ENCODE peak calls at places on chromosome 12, in nine cellular contexts. N is AG10803; Q is heart right ventricle; M is GM23338; K is sigmoid colon; L is astrocyte of the cerebellum; X is CD8-positive, alpha-beta T cell; F is body of pancreas; B is A549. T is an unnamed sample.

GRCh38 chr12:79373896-79374499 is 316.8 kb downstream of the PAWR start:
- DNase-seq in N (peak), Q (no peak), M (peak), K (no peak), L (no peak), X (no peak), F (no peak), B (peak), T (peak)

GRCh38 chr12:27927347-27927746 is 45.2 kb downstream of the PTHLH start:
- DNase-seq in N (no peak), Q (peak), M (no peak), K (no peak), L (no peak), X (no peak), F (no peak), B (no peak), T (no peak)

GRCh38 chr12:130708648-130709047 is 7.5 kb downstream of the RIMBP2 start:
- DNase-seq in N (no peak), Q (no peak), M (no peak), K (no peak), L (no peak), X (no peak), F (no peak), B (no peak), T (no peak)

GRCh38 chr12:111578276-111578970 is 20.7 kb downstream of the ATXN2 start:
- DNase-seq in N (peak), Q (no peak), M (no peak), K (no peak), L (no peak), X (no peak), F (no peak), B (peak), T (peak)

GRCh38 chr12:103657331-103657730 is 70.3 kb downstream of the STAB2 start:
- DNase-seq in N (no peak), Q (no peak), M (no peak), K (no peak), L (no peak), X (no peak), F (no peak), B (no peak), T (peak)

GRCh38 chr12:52637299-52637698 is 14.7 kb downstream of the KRT2 start:
- DNase-seq in N (no peak), Q (no peak), M (no peak), K (no peak), L (no peak), X (no peak), F (no peak), B (no peak), T (no peak)

GRCh38 chr12:47231456-47231855 is 151.7 kb upstream of the AMIGO2 start:
- DNase-seq in N (peak), Q (no peak), M (no peak), K (no peak), L (no peak), X (no peak), F (no peak), B (no peak), T (no peak)

GRCh38 chr12:90235642-90236041 is 527.0 kb upstream of the ATP2B1 start:
- DNase-seq in N (peak), Q (no peak), M (no peak), K (no peak), L (no peak), X (no peak), F (no peak), B (no peak), T (peak)

GRCh38 chr12:47302111-47302597 is 222.4 kb upstream of the AMIGO2 start:
- DNase-seq in N (peak), Q (no peak), M (no peak), K (no peak), L (no peak), X (no peak), F (no peak), B (peak), T (no peak)

GRCh38 chr12:27969901-27970390 is 2.6 kb downstream of the PTHLH start:
- DNase-seq in N (peak), Q (peak), M (peak), K (peak), L (no peak), X (peak), F (peak), B (peak), T (peak)

GRCh38 chr12:22578328-22578727 is 34.0 kb upstream of the C2CD5 start:
- DNase-seq in N (no peak), Q (no peak), M (peak), K (no peak), L (no peak), X (no peak), F (no peak), B (no peak), T (no peak)

GRCh38 chr12:132517013-132517739 is 27.2 kb downstream of the FBRSL1 start:
- DNase-seq in N (no peak), Q (no peak), M (no peak), K (no peak), L (no peak), X (no peak), F (peak), B (no peak), T (no peak)

GRCh38 chr12:43763769-43764168 is 5.0 kb downstream of the IRAK4 start:
- DNase-seq in N (peak), Q (no peak), M (no peak), K (no peak), L (no peak), X (no peak), F (no peak), B (no peak), T (no peak)

GRCh38 chr12:3455312-3455711 is 35.7 kb upstream of the PRMT8 start:
- DNase-seq in N (no peak), Q (no peak), M (no peak), K (no peak), L (no peak), X (no peak), F (no peak), B (no peak), T (no peak)

GRCh38 chr12:42332301-42332894 is 6.4 kb downstream of the PPHLN1 start:
- DNase-seq in N (peak), Q (no peak), M (peak), K (no peak), L (peak), X (no peak), F (peak), B (peak), T (peak)

GRCh38 chr12:20007331-20007730 is 361.0 kb upstream of the PDE3A start:
- DNase-seq in N (peak), Q (no peak), M (no peak), K (no peak), L (no peak), X (no peak), F (no peak), B (no peak), T (peak)

GRCh38 chr12:120749256-120749655 is 23.6 kb downstream of the ACADS start:
- DNase-seq in N (no peak), Q (no peak), M (no peak), K (no peak), L (no peak), X (no peak), F (no peak), B (no peak), T (no peak)

GRCh38 chr12:8687846-8688601 is 9.8 kb upstream of the RIMKLB start:
- DNase-seq in N (peak), Q (no peak), M (peak), K (peak), L (peak), X (no peak), F (no peak), B (peak), T (peak)

GRCh38 chr12:26648584-26648983 is 184.4 kb downstream of the ITPR2 start:
- DNase-seq in N (peak), Q (no peak), M (no peak), K (no peak), L (peak), X (no peak), F (no peak), B (peak), T (peak)

GRCh38 chr12:54053625-54054441 is at the start of gene HOXC4:
- DNase-seq in N (no peak), Q (no peak), M (no peak), K (no peak), L (no peak), X (no peak), F (no peak), B (peak), T (no peak)

GRCh38 chr12:54051081-54051912 is 2.3 kb upstream of the HOXC4 start:
- DNase-seq in N (no peak), Q (no peak), M (no peak), K (no peak), L (no peak), X (no peak), F (no peak), B (no peak), T (no peak)

GRCh38 chr12:54052745-54053624 is 650 bp upstream of the HOXC4 start:
- DNase-seq in N (peak), Q (no peak), M (no peak), K (no peak), L (no peak), X (no peak), F (no peak), B (no peak), T (no peak)

GRCh38 chr12:54050479-54050805 is 3.2 kb upstream of the HOXC4 start:
- DNase-seq in N (no peak), Q (no peak), M (no peak), K (no peak), L (no peak), X (no peak), F (no peak), B (no peak), T (no peak)

GRCh38 chr12:54051916-54052744 is 1.5 kb upstream of the HOXC4 start:
- DNase-seq in N (no peak), Q (no peak), M (no peak), K (no peak), L (no peak), X (no peak), F (no peak), B (no peak), T (no peak)
- H3K4me3 ChIP-seq in N (peak), Q (no peak), M (peak), K (no peak), L (no peak), X (no peak), F (no peak), B (no peak), T (no peak)

DNA sequence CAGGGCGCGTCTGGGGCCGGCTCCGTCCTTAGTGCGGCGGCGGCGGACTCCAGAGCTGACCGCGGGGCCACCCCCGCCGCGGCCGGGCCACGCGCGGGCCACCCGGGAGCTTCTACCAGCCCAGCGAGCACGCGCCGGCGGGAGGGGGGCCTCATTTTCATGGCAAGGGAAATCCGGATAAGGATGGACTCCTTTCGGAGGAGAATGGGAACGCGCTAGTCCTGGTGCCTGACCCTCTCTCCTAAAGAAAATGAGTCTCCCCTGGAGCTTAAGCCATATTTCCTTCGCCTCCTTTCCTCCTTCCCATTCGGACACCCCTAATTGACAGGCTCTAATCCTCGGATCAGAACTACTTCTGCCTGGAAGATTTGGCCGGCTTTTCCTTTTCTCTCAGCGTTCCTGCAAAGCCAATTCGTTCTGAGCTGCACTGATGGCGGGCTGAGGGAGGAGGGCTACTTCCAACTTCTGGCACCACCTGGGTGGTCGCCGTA is 81.8 kb upstream of the HMGA2 start:
- DNase-seq in N (peak), Q (peak), M (peak), K (no peak), L (no peak), X (no peak), F (no peak), B (no peak), T (peak)
- TF ChIP-seq CTCF in N (no peak), Q (no peak), M (no peak), K (no peak), L (no peak), X (no peak), F (no peak), B (no peak), T (no peak)

GRCh38 chr12:37666069-37666781 is 650.3 kb upstream of the ALG10B start:
- DNase-seq in N (no peak), Q (no peak), M (no peak), K (no peak), L (no peak), X (no peak), F (peak), B (no peak), T (no peak)
- H3K4me3 ChIP-seq in N (no peak), Q (no peak), M (no peak), K (no peak), L (no peak), X (no peak), F (no peak), B (no peak), T (no peak)

GRCh38 chr12:93802293-93802692 is 125.1 kb downstream of the CRADD start:
- DNase-seq in N (no peak), Q (no peak), M (no peak), K (no peak), L (no peak), X (no peak), F (no peak), B (no peak), T (no peak)
- TF ChIP-seq CTCF in N (no peak), Q (no peak), M (no peak), K (no peak), L (no peak), X (no peak), F (no peak), B (no peak), T (no peak)

DNA sequence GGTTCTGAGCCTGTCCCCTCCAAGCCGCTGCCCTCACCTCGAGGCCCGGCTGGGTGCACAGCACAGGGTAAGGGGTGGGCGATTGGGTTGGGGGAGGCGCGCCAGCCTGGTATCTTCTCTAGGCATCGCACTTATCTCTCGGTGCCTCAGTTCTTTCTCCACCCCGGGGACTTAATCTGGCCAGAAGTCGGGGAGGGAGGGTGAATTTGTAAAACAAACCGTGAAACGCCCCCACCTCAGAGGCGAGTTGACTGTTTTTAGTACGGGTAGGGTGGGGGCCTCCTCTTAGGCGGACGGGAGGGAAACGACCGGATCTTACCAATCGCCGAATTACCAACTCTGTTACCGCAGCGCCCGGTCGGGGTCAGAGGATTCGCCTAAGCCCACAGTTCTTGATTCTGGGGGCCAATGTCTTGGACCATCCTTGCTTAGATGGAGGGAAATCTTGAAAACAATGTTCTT is 1.4 kb upstream of the TBX3 start:
- DNase-seq in N (no peak), Q (no peak), M (peak), K (no peak), L (no peak), X (no peak), F (no peak), B (no peak), T (no peak)
- H3K4me3 ChIP-seq in N (peak), Q (peak), M (peak), K (peak), L (peak), X (no peak), F (no peak), B (peak), T (peak)

GRCh38 chr12:76080729-76081415 is 3.6 kb downstream of the NAP1L1 start:
- DNase-seq in N (no peak), Q (no peak), M (peak), K (no peak), L (no peak), X (no peak), F (no peak), B (peak), T (peak)
- TF ChIP-seq CTCF in N (peak), Q (no peak), M (peak), K (no peak), L (no peak), X (peak), F (no peak), B (no peak), T (peak)

GRCh38 chr12:6030081-6030480 is 85.0 kb upstream of the ANO2 start:
- DNase-seq in N (no peak), Q (no peak), M (no peak), K (no peak), L (no peak), X (no peak), F (no peak), B (no peak), T (no peak)

GRCh38 chr12:6029401-6029800 is 84.3 kb upstream of the ANO2 start:
- DNase-seq in N (no peak), Q (no peak), M (no peak), K (peak), L (no peak), X (no peak), F (no peak), B (no peak), T (no peak)

GRCh38 chr12:6032726-6033125 is 87.7 kb upstream of the ANO2 start:
- DNase-seq in N (no peak), Q (no peak), M (no peak), K (no peak), L (no peak), X (no peak), F (no peak), B (no peak), T (no peak)

GRCh38 chr12:6026998-6027397 is 81.9 kb upstream of the ANO2 start:
- DNase-seq in N (no peak), Q (no peak), M (no peak), K (no peak), L (no peak), X (no peak), F (no peak), B (no peak), T (no peak)
- H3K4me3 ChIP-seq in N (no peak), Q (no peak), M (no peak), K (no peak), L (no peak), X (no peak), F (no peak), B (no peak), T (no peak)

GRCh38 chr12:57775563-57776246 is 3.3 kb downstream of the EEF1AKMT3 start:
- DNase-seq in N (no peak), Q (no peak), M (peak), K (no peak), L (no peak), X (no peak), F (no peak), B (peak), T (no peak)
- TF ChIP-seq CTCF in N (peak), Q (no peak), M (peak), K (no peak), L (no peak), X (no peak), F (no peak), B (no peak), T (no peak)

GRCh38 chr12:50922820-50923219 is 29.5 kb upstream of the HIGD1C start:
- DNase-seq in N (peak), Q (no peak), M (no peak), K (peak), L (no peak), X (no peak), F (no peak), B (no peak), T (peak)

GRCh38 chr12:50924439-50925341 is 27.7 kb upstream of the HIGD1C start:
- DNase-seq in N (peak), Q (peak), M (peak), K (peak), L (peak), X (peak), F (peak), B (peak), T (peak)

GRCh38 chr12:50925342-50925651 is 27.0 kb upstream of the HIGD1C start:
- DNase-seq in N (no peak), Q (no peak), M (peak), K (no peak), L (no peak), X (peak), F (no peak), B (no peak), T (no peak)

GRCh38 chr12:50924131-50924438 is 28.3 kb upstream of the HIGD1C start:
- DNase-seq in N (no peak), Q (no peak), M (no peak), K (no peak), L (no peak), X (no peak), F (no peak), B (no peak), T (no peak)

DNA sequence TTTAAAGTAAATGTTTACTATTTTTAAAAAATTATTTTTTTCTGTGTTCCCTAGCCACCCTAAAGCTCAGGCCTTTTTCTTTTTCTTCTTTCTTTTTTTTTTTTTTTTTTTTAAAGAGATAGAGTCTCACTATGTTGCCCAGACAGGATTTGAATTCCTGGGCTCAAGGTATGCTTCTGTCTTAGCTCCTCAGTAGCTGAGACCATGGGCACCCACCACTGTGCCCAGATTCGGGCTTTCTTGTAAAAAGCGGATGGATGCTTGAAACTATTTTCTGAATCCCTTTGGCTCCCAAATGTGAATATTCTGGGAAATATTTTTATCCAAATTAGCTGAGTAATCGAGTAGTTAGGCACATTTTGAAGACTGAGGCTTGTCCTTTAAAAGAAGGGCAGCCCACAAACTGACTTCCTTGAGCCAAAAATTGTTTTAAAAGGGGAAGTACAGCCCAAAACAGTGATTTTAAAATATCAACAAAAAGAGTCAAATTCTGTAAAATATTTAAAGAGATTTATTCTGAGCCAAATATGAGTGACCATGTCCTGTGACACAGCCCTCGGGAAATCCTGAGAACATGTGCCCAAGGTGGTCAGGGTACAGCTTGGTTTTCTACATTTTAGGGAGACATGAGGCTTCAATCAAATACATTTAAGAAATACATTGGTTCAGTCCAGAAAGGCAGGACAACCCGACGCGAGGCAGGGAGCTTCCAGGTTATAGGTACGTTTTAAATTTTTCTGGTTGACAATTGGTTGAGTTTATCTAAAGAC is 28.8 kb upstream of the HIGD1C start:
- DNase-seq in N (peak), Q (no peak), M (no peak), K (no peak), L (no peak), X (no peak), F (no peak), B (no peak), T (peak)
- H3K4me3 ChIP-seq in N (no peak), Q (peak), M (peak), K (peak), L (no peak), X (peak), F (no peak), B (no peak), T (no peak)

T was measured in choroid plexus epithelial cell.